ENCODE peak calls at places on chromosome 5, in nine cellular contexts. V is A549; B is natural killer cell; K is HCT116; M is right cardiac atrium; G is body of pancreas; O is right lobe of liver; N is activated T-cell treated with anti-CD3 and anti-CD28 coated beads, Interleukin-2, amount 50 U/mL, for 4 hours; L is aorta. D is an unnamed sample.

GRCh38 chr5:55480781-55481180 is 54.0 kb downstream of the PLPP1 start:
- ATAC-seq in V (no peak), N (no peak), L (no peak), K (no peak), O (no peak), B (no peak), G (no peak), M (no peak), D (no peak)

GRCh38 chr5:93717162-93717561 is 24.2 kb downstream of the POU5F2 start:
- ATAC-seq in G (no peak), L (no peak), M (peak; percentile 69), N (no peak), V (peak; percentile 33), O (peak; percentile 78), K (no peak), B (no peak), D (no peak)

GRCh38 chr5:178252258-178252657 is 19.7 kb upstream of the PHYKPL start:
- ATAC-seq in L (no peak), V (no peak), N (no peak), M (no peak), G (no peak), B (no peak), K (no peak), O (no peak), D (no peak)

GRCh38 chr5:8462565-8462964 is 593.6 kb downstream of the MTRR start:
- ATAC-seq in V (no peak), G (no peak), B (no peak), M (no peak), K (no peak), L (no peak), O (no peak), N (no peak), D (no peak)

GRCh38 chr5:122403965-122404364 is 91.9 kb downstream of the SNCAIP start:
- ATAC-seq in K (no peak), G (no peak), V (no peak), L (no peak), O (no peak), N (no peak), B (no peak), M (no peak), D (no peak)

GRCh38 chr5:119746984-119747383 is 117.6 kb downstream of the FAM170A start:
- ATAC-seq in B (no peak), M (no peak), V (no peak), G (no peak), K (no peak), O (no peak), N (no peak), L (no peak), D (no peak)

GRCh38 chr5:163506726-163507125 is 1.3 kb downstream of the MAT2B start:
- ATAC-seq in N (peak; percentile 38), G (no peak), M (no peak), B (peak; percentile 18), O (no peak), V (no peak), L (no peak), K (no peak), D (no peak)

GRCh38 chr5:34007116-34007674 is 655 bp downstream of the AMACR start:
- ATAC-seq in M (peak; percentile 36), B (no peak), K (no peak), N (no peak), G (no peak), V (peak; percentile 16), O (no peak), L (peak; percentile 43), D (no peak)

GRCh38 chr5:147396070-147396469 is 113.8 kb downstream of the DPYSL3 start:
- ATAC-seq in O (peak; percentile 30), V (no peak), N (no peak), M (peak; percentile 69), B (no peak), L (peak; percentile 63), K (no peak), G (peak; percentile 38), D (peak; percentile 84)

GRCh38 chr5:58926549-58926948 is 343.7 kb downstream of the RAB3C start:
- ATAC-seq in L (no peak), M (no peak), G (no peak), K (no peak), B (no peak), O (no peak), V (peak; percentile 10), N (no peak), D (no peak)

GRCh38 chr5:142686210-142686734 is 382 bp upstream of the FGF1 start:
- ATAC-seq in N (no peak), O (peak; percentile 33), K (no peak), V (peak; percentile 34), B (no peak), M (peak; percentile 30), G (no peak), L (peak; percentile 52), D (peak; percentile 27)

GRCh38 chr5:112240011-112240410 is 179.1 kb downstream of the EPB41L4A start:
- ATAC-seq in K (peak; percentile 71), N (no peak), M (no peak), G (no peak), L (no peak), O (no peak), B (no peak), V (peak; percentile 96), D (no peak)

GRCh38 chr5:179596421-179596820 is 27.1 kb downstream of the HNRNPH1 start:
- ATAC-seq in B (no peak), L (no peak), N (no peak), K (no peak), O (no peak), G (no peak), V (no peak), M (no peak), D (no peak)

GRCh38 chr5:59332236-59332973 is 561.1 kb downstream of the PDE4D start:
- ATAC-seq in B (no peak), V (no peak), O (no peak), M (peak; percentile 62), G (no peak), L (no peak), K (no peak), N (no peak), D (no peak)

GRCh38 chr5:10876345-10876744 is 115.3 kb upstream of the DAP start:
- ATAC-seq in B (no peak), O (peak; percentile 33), K (no peak), N (no peak), L (no peak), G (no peak), V (no peak), M (peak; percentile 38), D (no peak)

GRCh38 chr5:14672082-14672481 is 7.6 kb downstream of the OTULIN start:
- ATAC-seq in L (no peak), K (no peak), V (peak; percentile 22), O (no peak), N (no peak), B (no peak), G (no peak), M (peak; percentile 25), D (no peak)

D was measured in gastroesophageal sphincter.